ENCODE peak calls at places on chromosomes 7 and 10, in four cellular contexts. C, D, E and Q are unnamed samples.
A peak's percentile ranks its signal among the peaks of the same experiment; 100 is the strongest.

GRCh38 chr10:63197304-63198092 is 64.4 kb downstream of the NRBF2 start:
- DNase-seq in C (no peak), D (no peak), E (no peak), Q (no peak)

GRCh38 chr7:152403726-152404125 is 32.1 kb downstream of the KMT2C start:
- DNase-seq in C (no peak), D (no peak), E (no peak), Q (no peak)

GRCh38 chr7:77565917-77566316 is 28.8 kb downstream of the PTPN12 start:
- DNase-seq in C (no peak), D (peak; percentile 64), E (no peak), Q (peak; percentile 52)

GRCh38 chr7:5495581-5496375 is 72.1 kb upstream of the TNRC18 start:
- DNase-seq in C (no peak), D (no peak), E (no peak), Q (no peak)

GRCh38 chr10:60739581-60739980 is 38.7 kb upstream of the CDK1 start:
- DNase-seq in C (no peak), D (no peak), E (no peak), Q (no peak)

GRCh38 chr7:140229591-140230516 is 53.1 kb upstream of the KDM7A start:
- DNase-seq in C (peak; percentile 72), D (no peak), E (no peak), Q (no peak)

GRCh38 chr7:51369746-51370145 is 53.1 kb upstream of the COBL start:
- DNase-seq in C (peak; percentile 28), D (no peak), E (peak; percentile 6), Q (no peak)

GRCh38 chr10:113283189-113283588 is 269.7 kb upstream of the HABP2 start:
- DNase-seq in C (no peak), D (peak; percentile 8), E (no peak), Q (no peak)

GRCh38 chr10:123755061-123755460 is 88.9 kb downstream of the GPR26 start:
- DNase-seq in C (no peak), D (no peak), E (no peak), Q (no peak)